ENCODE peak calls at places on chromosomes 11 and 22, in ten cellular contexts. G is A549, C is tibial nerve, F is sigmoid colon, S is stomach, B is ovary, N is SK-N-SH, R is H1, O is suprapubic skin, Q is K562. L is an unnamed sample.

GRCh38 chr11:78400116-78400515 is 17.5 kb downstream of the GAB2 start:
- DNase-seq in G (no peak), C (no peak), F (no peak), S (no peak), B (no peak), N (no peak), R (no peak), O (no peak), Q (no peak), L (no peak)

GRCh38 chr11:12258451-12258850 is 118.9 kb upstream of the PARVA start:
- DNase-seq in G (peak; percentile 43), C (no peak), F (no peak), S (no peak), B (no peak), N (no peak), R (no peak), O (no peak), Q (peak; percentile 56), L (no peak)

GRCh38 chr11:111736621-111737055 is 29.6 kb downstream of the PPP2R1B start:
- DNase-seq in G (no peak), C (no peak), F (no peak), S (no peak), B (no peak), N (no peak), R (no peak), O (no peak), Q (no peak), L (no peak)

GRCh38 chr22:49365191-49365837 is 462.4 kb downstream of the BRD1 start:
- DNase-seq in G (no peak), C (no peak), F (peak; percentile 30), S (no peak), B (no peak), N (no peak), R (no peak), O (no peak), Q (no peak), L (no peak)

GRCh38 chr22:46360891-46361290 is 25.4 kb downstream of the TRMU start:
- DNase-seq in G (no peak), C (no peak), F (no peak), S (no peak), B (no peak), N (no peak), R (no peak), O (no peak), Q (no peak), L (no peak)

GRCh38 chr11:19237381-19237780 is 3.4 kb downstream of the E2F8 start:
- DNase-seq in G (no peak), C (no peak), F (no peak), S (no peak), B (no peak), N (no peak), R (no peak), O (no peak), Q (no peak), L (no peak)

GRCh38 chr11:65412271-65413076 is 10.1 kb upstream of the NEAT1 start:
- DNase-seq in G (no peak), C (no peak), F (peak; percentile 62), S (no peak), B (peak; percentile 35), N (no peak), R (no peak), O (peak; percentile 77), Q (no peak), L (no peak)

GRCh38 chr11:69390561-69390960 is 90.9 kb upstream of the LINC01488 start:
- DNase-seq in G (no peak), C (no peak), F (no peak), S (no peak), B (no peak), N (peak; percentile 22), R (no peak), O (no peak), Q (no peak), L (no peak)

GRCh38 chr22:24407278-24407665 is 20.1 kb upstream of the ADORA2A start:
- DNase-seq in G (no peak), C (no peak), F (no peak), S (no peak), B (peak; percentile 40), N (peak; percentile 73), R (no peak), O (no peak), Q (no peak), L (no peak)

GRCh38 chr11:72569966-72570892 is 104.0 kb downstream of the PDE2A start:
- DNase-seq in G (no peak), C (no peak), F (no peak), S (peak; percentile 2), B (no peak), N (no peak), R (no peak), O (peak; percentile 48), Q (no peak), L (no peak)

GRCh38 chr11:119671561-119672015 is 57.4 kb downstream of the NECTIN1 start:
- DNase-seq in G (no peak), C (no peak), F (no peak), S (no peak), B (peak; percentile 60), N (peak; percentile 83), R (no peak), O (no peak), Q (no peak), L (no peak)

GRCh38 chr22:35882226-35883027 is 146.2 kb downstream of the RBFOX2 start:
- DNase-seq in G (no peak), C (no peak), F (no peak), S (no peak), B (no peak), N (peak; percentile 51), R (no peak), O (no peak), Q (no peak), L (no peak)

GRCh38 chr11:2270322-2271076 is at the start of gene ASCL2:
- DNase-seq in G (no peak), C (no peak), F (no peak), S (peak; percentile 25), B (peak; percentile 7), N (peak; percentile 43), R (no peak), O (peak; percentile 69), Q (peak; percentile 38), L (no peak)
- TF ChIP-seq EP300 in G (no peak), C (no peak), F (no peak), S (no peak), B (no peak), N (no peak), R (no peak), O (no peak), Q (no peak), L (no peak)

DNA sequence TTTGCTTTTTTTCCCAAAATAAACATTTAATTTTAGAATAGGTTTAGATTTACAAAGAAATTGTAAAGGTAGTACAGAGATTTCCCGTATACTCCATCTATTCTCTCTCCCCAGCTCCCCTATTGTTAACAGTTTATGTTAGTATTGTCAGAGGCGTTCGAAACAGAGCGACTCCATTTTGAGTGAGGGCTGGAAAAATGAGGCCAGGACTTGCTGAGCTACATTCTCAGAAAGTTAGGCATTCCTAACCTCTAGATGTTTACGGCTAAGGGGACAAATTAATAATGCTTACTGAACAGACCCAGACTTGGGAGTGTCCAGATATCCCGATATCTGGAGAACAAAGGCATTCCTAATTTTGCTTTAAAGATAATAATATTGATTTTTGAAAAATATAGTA is 12.4 kb upstream of the NUP160 start:
- DNase-seq in G (no peak), C (no peak), F (no peak), S (no peak), B (no peak), N (no peak), R (no peak), O (no peak), Q (no peak), L (no peak)
- H3K4me1 ChIP-seq in G (peaks cover 87% of the 10 kb centered on the region), C (peaks cover 26% of the 10 kb centered on the region), F (peaks cover 12% of the 10 kb centered on the region), S (peaks cover 15% of the 10 kb centered on the region), B (peaks cover 2% of the 10 kb centered on the region), N (peaks cover 45% of the 10 kb centered on the region), R (no peaks in the 10 kb centered on the region), O (peaks cover 38% of the 10 kb centered on the region), Q (no peaks in the 10 kb centered on the region), L (peaks cover 9% of the 10 kb centered on the region)

DNA sequence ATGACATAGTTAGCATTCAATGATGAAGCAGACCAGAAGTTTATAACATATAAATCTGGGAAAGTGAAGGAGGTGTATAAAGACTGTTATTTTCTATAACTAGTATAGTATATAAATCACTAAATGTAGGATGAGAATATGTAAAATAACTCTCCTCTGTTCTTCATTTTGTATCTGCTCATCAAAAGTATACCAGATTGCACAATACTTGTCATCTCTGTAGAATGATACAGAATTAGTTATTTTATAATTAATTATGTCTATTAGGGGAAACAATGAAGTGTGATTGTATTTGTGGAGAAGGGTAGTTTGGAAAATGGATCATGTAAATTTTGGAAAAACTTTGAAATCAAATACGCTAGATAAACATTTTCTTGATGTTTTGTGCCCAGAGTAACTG is 18.4 kb downstream of the OR51L1 start:
- DNase-seq in G (no peak), C (no peak), F (no peak), S (no peak), B (no peak), N (no peak), R (no peak), O (no peak), Q (no peak), L (no peak)
- H3K4me3 ChIP-seq in G (no peak overlapping the region), C (no peak overlapping the region), F (no peak overlapping the region), S (no peak overlapping the region), B (no peak overlapping the region), N (no peak overlapping the region), R (no peak overlapping the region), O (no peak overlapping the region), Q (no peak overlapping the region), L (no peak overlapping the region)

GRCh38 chr11:96779030-96779429 is 389.2 kb downstream of the JRKL start:
- DNase-seq in G (no peak), C (no peak), F (no peak), S (no peak), B (no peak), N (no peak), R (no peak), O (no peak), Q (no peak), L (no peak)
- TF ChIP-seq EP300 in G (no peak), C (no peak), F (no peak), S (no peak), B (no peak), N (no peak), R (no peak), O (no peak), Q (no peak), L (no peak)

DNA sequence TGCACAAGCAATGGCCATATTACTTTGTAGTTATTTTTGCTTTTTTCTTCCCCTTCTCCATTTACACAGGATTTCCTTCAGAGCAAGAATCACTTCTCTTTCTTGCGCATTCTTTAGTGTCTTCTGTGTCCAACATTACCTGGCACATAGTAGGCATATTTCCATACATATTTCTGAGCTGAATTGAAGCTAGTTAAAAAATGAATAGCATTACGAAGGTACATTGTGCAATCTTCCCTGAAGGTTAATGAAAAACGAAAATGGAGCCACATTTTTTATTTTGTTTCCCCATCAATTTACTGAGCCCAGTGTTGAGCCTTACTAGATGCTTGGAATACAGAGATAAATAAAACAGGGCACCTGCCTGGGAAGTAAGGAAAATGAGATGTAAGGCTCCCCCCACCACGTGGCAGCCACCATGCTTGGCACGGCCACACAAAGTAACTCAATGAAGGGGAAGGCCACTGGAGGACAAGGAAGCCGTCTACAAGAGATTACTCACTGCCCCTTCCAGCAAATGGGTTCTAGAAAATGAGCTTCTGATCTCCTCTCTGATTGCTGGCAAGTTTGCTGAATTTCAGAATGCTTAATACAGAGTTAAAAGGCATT is 381.9 kb downstream of the LARGE1 start:
- DNase-seq in G (no peak), C (no peak), F (no peak), S (no peak), B (no peak), N (no peak), R (no peak), O (no peak), Q (no peak), L (no peak)
- H3K4me1 ChIP-seq in G (peaks cover 46% of the 10 kb centered on the region), C (peaks cover 7% of the 10 kb centered on the region), F (peaks cover 30% of the 10 kb centered on the region), S (peaks cover 41% of the 10 kb centered on the region), B (peaks cover 22% of the 10 kb centered on the region), N (no peaks in the 10 kb centered on the region), R (no peaks in the 10 kb centered on the region), O (peaks cover 29% of the 10 kb centered on the region), Q (no peaks in the 10 kb centered on the region), L (peaks cover 18% of the 10 kb centered on the region)

GRCh38 chr11:17015639-17016125 is 1.5 kb upstream of the PLEKHA7 start:
- DNase-seq in G (peak; percentile 12), C (no peak), F (no peak), S (no peak), B (no peak), N (peak; percentile 36), R (no peak), O (peak; percentile 52), Q (no peak), L (peak; percentile 33)
- H3K4me3 ChIP-seq in G (peak overlapping the region; percentile 69), C (no peak overlapping the region), F (no peak overlapping the region), S (no peak overlapping the region), B (no peak overlapping the region), N (no peak overlapping the region), R (peak overlapping the region; percentile 74), O (no peak overlapping the region), Q (no peak overlapping the region), L (no peak overlapping the region)

L was measured in transverse colon.